ENCODE peak calls at places on chromosomes 4 and X, in five cellular contexts. Y is left ventricle myocardium inferior, N is fibroblast of pulmonary artery, V is pancreas, M is dorsolateral prefrontal cortex. A is an unnamed sample.
A peak's percentile ranks its signal among the peaks of the same experiment; 100 is the strongest.

GRCh38 chrX:23661671-23662070 is 5.6 kb upstream of the PRDX4 start:
- DNase-seq in Y (no peak), N (no peak), V (no peak), M (no peak), A (no peak)

GRCh38 chrX:132480581-132481203 is 8.1 kb downstream of the MBNL3 start:
- DNase-seq in Y (no peak), N (peak; percentile 49), V (peak; percentile 31), M (no peak), A (no peak)

GRCh38 chr4:20960291-20960690 is 260.0 kb downstream of the PACRGL start:
- DNase-seq in Y (no peak), N (no peak), V (no peak), M (no peak), A (no peak)

GRCh38 chrX:146224442-146224841 is 406.8 kb downstream of the SLITRK2 start:
- DNase-seq in Y (no peak), N (no peak), V (no peak), M (no peak), A (no peak)

GRCh38 chr4:53005149-53005546 is 143.0 kb downstream of the RASL11B start:
- DNase-seq in Y (no peak), N (no peak), V (no peak), M (no peak), A (no peak)

GRCh38 chr4:186644737-186645261 is 78.9 kb downstream of the FAT1 start:
- DNase-seq in Y (peak; percentile 39), N (peak; percentile 85), V (no peak), M (no peak), A (no peak)

GRCh38 chr4:26887143-26887542 is 26.5 kb downstream of the STIM2 start:
- DNase-seq in Y (no peak), N (no peak), V (no peak), M (no peak), A (no peak)

GRCh38 chr4:16227462-16227868 is 1.2 kb upstream of the TAPT1 start:
- DNase-seq in Y (peak; percentile 47), N (peak; percentile 33), V (peak; percentile 32), M (peak; percentile 29), A (no peak)

GRCh38 chrX:14347523-14347922 is 181.8 kb upstream of the GLRA2 start:
- DNase-seq in Y (no peak), N (no peak), V (no peak), M (no peak), A (no peak)

DNA sequence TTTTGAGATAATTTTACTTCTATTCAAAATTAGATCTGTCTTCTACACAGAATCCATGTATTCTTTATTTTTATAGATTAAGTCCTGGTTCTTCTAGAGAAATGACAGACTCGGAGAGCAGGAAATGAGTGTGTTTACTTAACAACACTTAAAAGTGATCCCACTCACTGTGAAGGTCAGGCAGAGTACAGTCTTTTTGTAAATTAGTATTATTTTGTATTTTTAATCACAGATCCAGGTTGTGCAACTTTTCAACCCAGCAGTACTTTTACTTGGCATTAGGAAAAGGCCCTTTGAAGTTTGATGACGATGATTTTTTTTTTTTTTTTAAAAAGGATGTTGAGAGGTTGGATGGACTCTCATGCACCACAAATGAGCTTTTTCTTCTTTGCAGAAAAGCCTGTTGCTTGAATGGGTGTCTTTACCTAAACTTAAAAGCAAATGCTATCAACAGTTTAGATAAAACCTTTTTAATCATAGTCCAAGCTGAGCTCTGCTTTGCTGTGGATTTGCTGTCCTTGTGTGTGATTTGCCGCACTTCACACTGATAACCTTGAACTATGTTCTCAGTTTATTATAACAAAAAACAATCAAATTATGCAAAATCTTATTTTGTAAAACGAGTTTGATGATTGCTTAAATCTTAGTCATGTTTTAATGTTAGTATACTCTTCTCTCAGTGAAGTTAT is 114.0 kb downstream of the MXRA5 start:
- DNase-seq in Y (no peak), N (peak; percentile 4), V (no peak), M (no peak), A (no peak)
- H3K4me3 ChIP-seq in Y (no peak overlapping the region), N (no peak overlapping the region), V (no peak overlapping the region), M (no peak overlapping the region), A (no peak overlapping the region)

DNA sequence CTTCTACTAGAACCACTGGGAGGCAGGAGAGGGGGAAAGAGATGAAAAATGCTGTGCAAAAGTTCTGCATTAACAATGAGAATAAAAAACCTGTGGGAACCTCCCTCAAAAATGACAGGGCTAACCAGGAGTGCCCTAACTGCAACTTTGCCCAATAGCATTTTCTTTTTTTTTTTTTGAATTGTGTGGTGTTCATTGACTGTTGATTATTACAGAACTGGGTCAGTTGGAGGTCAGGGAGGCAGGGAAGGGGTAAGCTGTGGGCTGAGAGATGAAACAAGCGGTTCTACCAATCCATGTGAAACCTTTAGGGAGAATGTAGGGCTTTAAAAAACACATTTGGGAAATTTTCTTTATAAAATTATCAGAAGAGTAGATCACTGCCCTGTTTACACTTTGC is 157.7 kb downstream of the SPRY1 start:
- DNase-seq in Y (no peak), N (no peak), V (no peak), M (no peak), A (no peak)
- TF ChIP-seq CTCF in Y (no peak), N (no peak), V (no peak), M (no peak), A (no peak)

DNA sequence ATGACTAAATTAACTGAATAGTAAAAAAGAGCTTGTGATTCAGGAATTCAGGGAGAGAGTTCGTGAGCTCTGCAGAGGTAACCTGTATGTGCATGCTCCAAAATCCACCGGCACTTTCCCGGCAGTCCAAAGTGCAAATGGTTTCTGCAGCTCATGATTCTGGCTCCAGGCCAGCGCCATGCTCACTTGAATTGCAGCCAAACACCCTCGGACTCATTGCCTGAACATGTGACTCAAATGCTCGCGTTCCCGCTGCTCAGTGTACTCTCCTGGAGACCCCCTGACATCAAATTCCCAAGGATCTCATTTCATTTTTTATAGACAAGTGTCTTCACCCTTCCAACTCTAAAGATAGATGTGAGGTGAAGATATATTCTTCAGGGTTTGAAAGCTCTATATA is 44.1 kb upstream of the SH3RF1 start:
- DNase-seq in Y (peak; percentile 79), N (peak; percentile 68), V (peak; percentile 84), M (peak; percentile 49), A (no peak)
- H3K4me3 ChIP-seq in Y (peak overlapping the region; percentile 18), N (no peak overlapping the region), V (no peak overlapping the region), M (peak overlapping the region; percentile 1), A (no peak overlapping the region)

GRCh38 chrX:113195949-113196348 is 355.3 kb upstream of the AMOT start:
- DNase-seq in Y (no peak), N (no peak), V (no peak), M (no peak), A (no peak)
- TF ChIP-seq CTCF in Y (no peak), N (no peak), V (no peak), M (no peak), A (no peak)

GRCh38 chr4:164765096-164765495 is 11.2 kb downstream of the SMIM31 start:
- DNase-seq in Y (no peak), N (no peak), V (no peak), M (no peak), A (no peak)
- H3K4me3 ChIP-seq in Y (no peak overlapping the region), N (no peak overlapping the region), V (no peak overlapping the region), M (no peak overlapping the region), A (no peak overlapping the region)

GRCh38 chrX:85114171-85114570 is 110.5 kb downstream of the APOOL start:
- DNase-seq in Y (no peak), N (no peak), V (no peak), M (no peak), A (no peak)

GRCh38 chrX:85109235-85109634 is 105.6 kb downstream of the APOOL start:
- DNase-seq in Y (no peak), N (peak; percentile 12), V (peak; percentile 3), M (no peak), A (no peak)

GRCh38 chrX:85113746-85114145 is 110.1 kb downstream of the APOOL start:
- DNase-seq in Y (no peak), N (no peak), V (no peak), M (no peak), A (no peak)

GRCh38 chrX:85112270-85112669 is 108.6 kb downstream of the APOOL start:
- DNase-seq in Y (no peak), N (no peak), V (no peak), M (no peak), A (no peak)

GRCh38 chrX:85111347-85111746 is 107.7 kb downstream of the APOOL start:
- DNase-seq in Y (no peak), N (peak; percentile 30), V (no peak), M (no peak), A (no peak)
- TF ChIP-seq CTCF in Y (peak; percentile 63), N (peak; percentile 57), V (peak; percentile 69), M (peak; percentile 42), A (peak; percentile 8)

DNA sequence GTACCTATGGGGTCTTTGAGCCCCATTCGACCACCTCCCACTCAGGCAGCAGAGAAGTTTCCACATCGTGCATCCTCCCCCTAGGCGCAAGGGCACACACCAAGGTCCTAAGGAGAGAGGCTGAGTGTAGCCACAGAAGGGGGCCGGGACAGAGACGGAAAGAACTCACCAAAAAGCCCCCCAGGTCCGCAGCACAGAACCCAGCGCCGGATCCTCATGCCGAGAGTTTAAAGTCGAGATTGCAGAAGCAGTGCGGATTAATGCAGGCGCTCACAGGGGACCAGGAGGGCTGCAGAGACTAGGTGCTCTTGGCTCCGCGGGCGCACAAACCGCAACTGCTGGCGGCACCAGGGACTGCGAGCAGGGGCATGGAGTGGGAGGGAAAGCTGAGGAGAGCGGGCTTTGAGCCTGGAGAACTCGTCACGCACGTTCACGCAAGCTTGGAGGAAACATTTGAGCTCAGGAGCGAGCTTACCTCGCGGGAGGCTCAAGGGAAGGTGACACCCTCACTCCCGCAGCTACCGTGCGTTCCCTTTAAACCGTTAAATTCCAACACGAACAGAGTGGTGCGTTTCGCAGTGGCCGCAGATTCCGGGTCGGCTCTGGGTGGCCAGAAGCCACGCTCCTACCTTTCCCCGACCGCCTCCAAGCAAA is 8.5 kb downstream of the NKX3-2 start:
- DNase-seq in Y (no peak), N (no peak), V (no peak), M (no peak), A (no peak)
- H3K4me3 ChIP-seq in Y (no peak overlapping the region), N (no peak overlapping the region), V (no peak overlapping the region), M (no peak overlapping the region), A (no peak overlapping the region)

DNA sequence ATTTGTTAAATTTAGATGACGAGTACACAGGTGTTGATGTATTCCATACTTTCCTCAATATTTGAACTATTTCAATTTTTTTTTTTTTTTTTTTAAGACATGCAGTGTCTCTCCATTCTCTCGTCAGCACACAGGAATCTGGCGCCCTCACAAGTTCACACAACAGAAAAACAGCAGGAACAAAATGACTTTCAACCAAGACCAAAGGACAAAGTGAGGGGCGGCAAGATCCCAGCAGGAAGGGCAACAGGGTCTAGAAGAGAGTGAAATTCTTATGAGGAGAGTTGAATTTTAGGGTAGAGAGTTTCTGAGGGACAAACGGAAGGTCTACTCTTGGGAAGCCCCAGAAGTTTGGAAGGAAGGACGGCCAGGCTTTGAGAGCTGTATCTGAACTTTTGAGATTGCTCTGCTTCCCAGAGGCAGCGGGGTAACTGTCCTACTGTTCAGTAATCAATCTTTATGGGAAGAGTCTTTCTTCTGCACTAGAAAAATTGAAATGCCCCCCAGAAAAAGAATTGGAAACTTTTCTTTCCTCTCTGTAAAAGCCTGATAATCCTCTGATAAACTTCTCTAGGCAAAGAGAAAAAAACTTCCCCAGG is 760.2 kb downstream of the RAB28 start:
- DNase-seq in Y (no peak), N (peak; percentile 53), V (no peak), M (no peak), A (no peak)
- TF ChIP-seq CTCF in Y (no peak), N (peak; percentile 29), V (no peak), M (no peak), A (no peak)